ENCODE peak calls at places on chromosome 21, in four cellular contexts. N is psoas muscle, Q is gastrocnemius medialis, Z is thoracic aorta. T is an unnamed sample.

GRCh38 chr21:44455524-44456206 is 355 bp downstream of the LRRC3 start:
- DNase-seq in N (no peak), Q (no peak), Z (no peak), T (peak; percentile 76)

GRCh38 chr21:28771790-28772501 is 220.7 kb downstream of the LTN1 start:
- DNase-seq in N (no peak), Q (no peak), Z (peak; percentile 46), T (no peak)

GRCh38 chr21:37580690-37581089 is 214.1 kb downstream of the DYRK1A start:
- DNase-seq in N (no peak), Q (no peak), Z (no peak), T (no peak)

GRCh38 chr21:32578107-32578691 is 7.1 kb downstream of the TCP10L start:
- DNase-seq in N (no peak), Q (no peak), Z (no peak), T (no peak)

GRCh38 chr21:33007747-33008146 is 18.0 kb upstream of the OLIG2 start:
- DNase-seq in N (no peak), Q (no peak), Z (no peak), T (no peak)

GRCh38 chr21:42833439-42833815 is 45.9 kb downstream of the WDR4 start:
- DNase-seq in N (no peak), Q (no peak), Z (no peak), T (no peak)

GRCh38 chr21:25934130-25934529 is 199.4 kb downstream of the GABPA start:
- DNase-seq in N (no peak), Q (no peak), Z (no peak), T (no peak)

GRCh38 chr21:41431788-41432548 is 5.9 kb downstream of the MX1 start:
- DNase-seq in N (no peak), Q (no peak), Z (no peak), T (no peak)

GRCh38 chr21:41763996-41764395 is 2.9 kb downstream of the RIPK4 start:
- DNase-seq in N (no peak), Q (no peak), Z (no peak), T (no peak)

GRCh38 chr21:34243562-34243961 is 120.2 kb upstream of the KCNE2 start:
- DNase-seq in N (no peak), Q (no peak), Z (no peak), T (no peak)

GRCh38 chr21:33383056-33383888 is 19.9 kb upstream of the IFNGR2 start:
- DNase-seq in N (peak; percentile 63), Q (no peak), Z (no peak), T (peak; percentile 74)

GRCh38 chr21:42039470-42039901 is 29.3 kb upstream of the ZBTB21 start:
- DNase-seq in N (no peak), Q (peak; percentile 9), Z (no peak), T (peak; percentile 49)

GRCh38 chr21:44317241-44317782 is 17.5 kb downstream of the PFKL start:
- DNase-seq in N (no peak), Q (no peak), Z (no peak), T (no peak)

GRCh38 chr21:20459838-20460237 is 538.4 kb upstream of the NCAM2 start:
- DNase-seq in N (no peak), Q (no peak), Z (no peak), T (no peak)

GRCh38 chr21:36397606-36398005 is 12.4 kb downstream of the CHAF1B start:
- DNase-seq in N (no peak), Q (no peak), Z (no peak), T (no peak)

GRCh38 chr21:17736072-17736471 is 83.1 kb downstream of the C21orf91 start:
- DNase-seq in N (no peak), Q (no peak), Z (no peak), T (no peak)

GRCh38 chr21:33762798-33763572 is 120.7 kb downstream of the ITSN1 start:
- DNase-seq in N (no peak), Q (no peak), Z (no peak), T (no peak)

GRCh38 chr21:17554619-17555472 is 42.0 kb downstream of the CXADR start:
- DNase-seq in N (no peak), Q (no peak), Z (no peak), T (no peak)

GRCh38 chr21:34344058-34344425 is 19.8 kb upstream of the KCNE2 start:
- DNase-seq in N (no peak), Q (no peak), Z (no peak), T (no peak)

GRCh38 chr21:41703857-41704501 is 62.9 kb downstream of the RIPK4 start:
- DNase-seq in N (no peak), Q (no peak), Z (no peak), T (no peak)

GRCh38 chr21:37561941-37562919 is 195.7 kb downstream of the DYRK1A start:
- DNase-seq in N (no peak), Q (no peak), Z (no peak), T (no peak)

GRCh38 chr21:36849461-36849860 is 117.0 kb downstream of the HLCS start:
- DNase-seq in N (no peak), Q (no peak), Z (no peak), T (no peak)

GRCh38 chr21:40660461-40660860 is 186.5 kb downstream of the DSCAM start:
- DNase-seq in N (no peak), Q (no peak), Z (no peak), T (no peak)

DNA sequence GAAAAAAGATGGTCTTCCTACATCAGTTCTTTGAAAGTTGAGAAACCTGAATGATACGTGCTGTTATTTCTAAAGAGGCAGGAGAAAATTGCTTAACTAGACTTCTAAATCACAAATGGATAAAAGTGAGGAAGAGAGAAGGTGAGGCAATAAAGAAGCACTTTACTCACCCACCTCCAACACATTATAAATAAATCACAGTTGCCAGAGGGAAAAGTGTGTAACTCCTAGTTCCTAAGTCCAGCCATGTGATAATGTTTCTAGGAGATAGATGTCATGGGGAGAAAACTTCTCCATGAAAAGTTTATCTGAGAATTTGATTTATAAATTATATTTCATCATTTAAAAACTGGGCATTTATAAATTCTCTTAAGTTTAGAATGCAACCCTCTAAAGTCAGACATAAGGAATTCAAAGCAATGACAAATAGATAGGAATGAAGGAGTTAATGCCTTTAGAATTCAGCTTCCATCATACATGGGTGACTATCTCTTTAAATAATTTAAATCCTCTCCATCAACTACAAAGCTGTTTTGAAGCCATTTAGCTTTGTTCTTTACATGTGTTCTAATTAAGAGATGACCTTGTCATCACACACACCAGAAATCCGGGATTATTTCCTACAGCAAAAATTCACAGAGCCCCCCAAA is 60.0 kb downstream of the NRIP1 start:
- DNase-seq in N (no peak), Q (no peak), Z (no peak), T (no peak)
- H3K4me3 ChIP-seq in N (no peak overlapping the region), Q (no peak overlapping the region), Z (no peak overlapping the region), T (no peak overlapping the region)

DNA sequence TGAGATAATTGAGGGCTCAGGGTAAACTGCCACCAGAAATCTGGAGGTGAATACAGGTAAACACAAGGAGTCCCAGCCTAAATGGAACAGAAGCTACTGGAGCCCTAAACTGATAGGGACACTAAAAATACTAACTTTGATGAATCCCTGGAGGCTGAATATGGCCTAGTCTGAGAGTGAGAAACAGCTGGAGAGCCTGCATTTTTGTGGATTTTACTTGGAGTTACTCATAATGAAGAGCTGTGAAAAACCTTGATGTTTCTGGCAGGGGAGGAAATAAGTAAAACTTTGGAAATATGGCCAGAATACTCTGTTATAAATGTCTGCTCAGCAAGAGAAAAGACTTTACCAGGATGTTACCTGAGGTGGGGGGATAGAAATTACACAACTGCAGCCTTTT is 164.4 kb downstream of the LIPI start:
- DNase-seq in N (no peak), Q (no peak), Z (no peak), T (no peak)
- H3K9me3 ChIP-seq in N (no peaks in the 10 kb centered on the region), Q (no peaks in the 10 kb centered on the region), Z (peaks cover 2% of the 10 kb centered on the region), T (no peaks in the 10 kb centered on the region)

GRCh38 chr21:31162827-31163226 is 124.6 kb upstream of the KRTAP19-8 start:
- DNase-seq in N (no peak), Q (no peak), Z (no peak), T (no peak)
- H3K4me3 ChIP-seq in N (no peak overlapping the region), Q (no peak overlapping the region), Z (no peak overlapping the region), T (no peak overlapping the region)

GRCh38 chr21:22842875-22843274 is 1844.7 kb downstream of the NCAM2 start:
- DNase-seq in N (no peak), Q (no peak), Z (no peak), T (no peak)
- H3K9me3 ChIP-seq in N (peaks cover 6% of the 10 kb centered on the region), Q (no peaks in the 10 kb centered on the region), Z (no peaks in the 10 kb centered on the region), T (peaks cover 23% of the 10 kb centered on the region)

DNA sequence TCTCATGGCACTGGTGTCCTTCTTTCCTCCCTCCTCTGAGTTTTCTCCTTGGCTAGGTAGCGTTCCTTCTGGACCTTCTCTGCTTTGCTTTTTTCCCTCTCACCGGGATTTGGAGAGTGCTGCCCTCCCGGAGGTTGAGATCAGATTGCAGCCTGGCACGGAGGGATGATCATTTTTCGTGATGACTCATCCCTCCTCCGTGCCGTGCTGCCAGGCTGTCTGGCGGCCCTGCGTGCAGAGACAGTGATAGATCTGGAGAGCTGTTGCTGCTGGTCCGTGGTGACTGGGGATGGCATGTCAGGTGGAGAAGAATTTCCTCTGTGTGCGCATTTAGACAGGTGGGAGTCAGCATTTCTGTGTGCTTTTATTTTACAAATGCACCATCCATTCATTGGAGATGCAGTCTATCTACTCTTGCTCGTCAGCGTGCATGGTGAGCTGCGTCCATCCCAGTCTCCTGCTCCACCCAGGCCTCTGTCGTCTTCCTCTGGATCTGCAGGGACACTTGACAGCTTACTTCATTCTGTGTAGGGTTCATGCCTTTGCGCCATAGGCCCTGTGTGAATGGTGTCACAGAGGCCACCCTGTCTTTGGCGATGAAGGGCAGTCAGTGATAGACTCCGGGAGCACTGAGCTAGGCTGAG is 104.4 kb downstream of the PCBP3 start:
- DNase-seq in N (peak; percentile 28), Q (no peak), Z (no peak), T (no peak)
- H3K4me3 ChIP-seq in N (peak overlapping the region; percentile 28), Q (no peak overlapping the region), Z (no peak overlapping the region), T (no peak overlapping the region)

GRCh38 chr21:23008803-23009202 is 2010.6 kb downstream of the NCAM2 start:
- DNase-seq in N (no peak), Q (no peak), Z (no peak), T (no peak)
- H3K9me3 ChIP-seq in N (no peaks in the 10 kb centered on the region), Q (no peaks in the 10 kb centered on the region), Z (no peaks in the 10 kb centered on the region), T (peaks cover 3% of the 10 kb centered on the region)

T was measured in lower lobe of right lung.